ENCODE peak calls at places on chromosome 19, in four cellular contexts. L is AG04450, I is cardiac muscle cell, D is fibroblast of mammary gland. A is an unnamed sample.

GRCh38 chr19:45615795-45616708 is 14.0 kb upstream of the GPR4 start:
- DNase-seq in I (peak; percentile 98), D (peak; percentile 89), L (peak; percentile 23), A (peak; percentile 69)

GRCh38 chr19:17330546-17331253 is 4.0 kb downstream of the ANO8 start:
- DNase-seq in L (no peak), I (no peak), D (no peak), A (no peak)

GRCh38 chr19:16315825-16316505 is 8.7 kb upstream of the KLF2 start:
- DNase-seq in L (peak; percentile 98), I (peak; percentile 48), D (peak; percentile 99), A (peak; percentile 89)

GRCh38 chr19:56927294-56927693 is 86.8 kb upstream of the PEG3 start:
- DNase-seq in D (no peak), I (no peak), L (no peak), A (no peak)

GRCh38 chr19:29614780-29615179 is 8.7 kb downstream of the POP4 start:
- DNase-seq in D (no peak), L (no peak), I (no peak), A (no peak)

GRCh38 chr19:10139952-10140351 is 20.3 kb upstream of the EIF3G start:
- DNase-seq in L (no peak), D (no peak), I (no peak), A (no peak)

GRCh38 chr19:10961073-10961762 is 388 bp downstream of the SMARCA4 start:
- DNase-seq in I (peak; percentile 60), D (no peak), L (no peak), A (no peak)

GRCh38 chr19:8212916-8213315 is 3.7 kb downstream of the CERS4 start:
- DNase-seq in I (no peak), L (no peak), D (no peak), A (no peak)

GRCh38 chr19:28960586-28960985 is 252.4 kb downstream of the UQCRFS1 start:
- DNase-seq in I (no peak), L (no peak), D (no peak), A (no peak)

GRCh38 chr19:36605101-36605838 is at the start of gene ZNF382:
- DNase-seq in D (peak; percentile 61), I (peak; percentile 87), L (peak; percentile 13), A (peak; percentile 32)

GRCh38 chr19:16095071-16095571 is 16.6 kb upstream of the RAB8A start:
- DNase-seq in D (no peak), L (no peak), I (no peak), A (no peak)

GRCh38 chr19:3324405-3324856 is 42.0 kb upstream of the NFIC start:
- DNase-seq in D (peak; percentile 45), I (no peak), L (no peak), A (no peak)

GRCh38 chr19:604355-604754 is 14.7 kb downstream of the HCN2 start:
- DNase-seq in L (no peak), D (no peak), I (no peak), A (no peak)

GRCh38 chr19:28424662-28425430 is 788.1 kb downstream of the UQCRFS1 start:
- DNase-seq in I (no peak), D (no peak), L (no peak), A (no peak)

GRCh38 chr19:8084152-8084551 is 31.6 kb downstream of the CCL25 start:
- DNase-seq in L (no peak), D (no peak), I (no peak), A (no peak)

GRCh38 chr19:13169769-13170168 is 19.6 kb downstream of the IER2 start:
- DNase-seq in L (no peak), I (no peak), D (peak; percentile 80), A (no peak)

GRCh38 chr19:49056101-49056901 is 1.2 kb downstream of the CGB7 start:
- DNase-seq in D (peak; percentile 21), I (peak; percentile 69), L (no peak), A (no peak)

DNA sequence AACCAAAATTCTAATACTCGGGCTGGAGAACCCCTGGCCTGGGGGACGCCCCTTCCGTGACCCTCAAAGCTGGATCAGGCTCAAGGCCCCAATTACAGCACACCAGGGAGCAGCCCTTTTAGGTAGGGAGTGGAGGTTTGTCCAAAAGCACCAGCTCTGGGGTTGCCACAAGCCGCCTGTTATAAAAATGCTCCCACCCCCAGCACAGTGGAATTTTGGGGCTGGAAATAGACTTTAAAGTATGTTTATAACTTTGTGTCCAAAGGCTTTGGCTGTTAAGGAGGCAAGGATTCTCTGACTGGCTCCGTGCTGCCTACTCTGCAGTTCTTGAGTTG is 564 bp upstream of the GMIP start:
- DNase-seq in L (no peak), D (no peak), I (no peak), A (no peak)
- H3K4me3 ChIP-seq in L (peak overlapping the region; percentile 88), D (no peak overlapping the region), I (no peak overlapping the region), A (peak overlapping the region; percentile 92)

GRCh38 chr19:37925212-37925611 is 18.2 kb downstream of the SIPA1L3 start:
- DNase-seq in L (no peak), I (no peak), D (no peak), A (no peak)

GRCh38 chr19:37928527-37929286 is 21.7 kb downstream of the SIPA1L3 start:
- DNase-seq in D (no peak), I (no peak), L (no peak), A (no peak)

GRCh38 chr19:37929512-37929911 is 22.5 kb downstream of the SIPA1L3 start:
- DNase-seq in I (no peak), D (no peak), L (no peak), A (no peak)

GRCh38 chr19:37926255-37926654 is 19.2 kb downstream of the SIPA1L3 start:
- DNase-seq in D (no peak), L (no peak), I (no peak), A (no peak)

GRCh38 chr19:37926711-37927110 is 19.7 kb downstream of the SIPA1L3 start:
- DNase-seq in I (no peak), D (no peak), L (no peak), A (no peak)
- H3K4me3 ChIP-seq in I (no peak overlapping the region), D (no peak overlapping the region), L (no peak overlapping the region), A (no peak overlapping the region)

DNA sequence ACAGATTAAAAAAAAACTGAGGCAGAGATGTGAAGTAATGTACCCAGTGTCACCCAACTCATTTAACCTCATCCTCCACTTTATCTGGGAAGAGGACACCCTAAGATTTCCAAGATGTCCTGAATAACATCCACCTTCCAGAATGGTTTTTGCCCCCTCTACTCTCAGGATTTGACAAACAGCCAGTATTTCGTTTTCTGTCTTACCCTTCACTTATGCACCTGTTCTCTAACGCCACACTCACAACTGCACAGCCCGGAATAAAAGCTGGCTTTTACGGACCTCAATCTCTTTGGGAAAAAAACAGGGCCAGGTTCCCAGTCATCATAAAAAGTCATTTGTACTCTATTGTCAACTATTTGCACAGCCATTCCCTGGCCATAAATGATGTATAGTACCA is 21.2 kb upstream of the CEACAM6 start:
- DNase-seq in D (no peak), I (no peak), L (no peak), A (no peak)
- H3K4me3 ChIP-seq in D (no peak overlapping the region), I (no peak overlapping the region), L (no peak overlapping the region), A (no peak overlapping the region)

DNA sequence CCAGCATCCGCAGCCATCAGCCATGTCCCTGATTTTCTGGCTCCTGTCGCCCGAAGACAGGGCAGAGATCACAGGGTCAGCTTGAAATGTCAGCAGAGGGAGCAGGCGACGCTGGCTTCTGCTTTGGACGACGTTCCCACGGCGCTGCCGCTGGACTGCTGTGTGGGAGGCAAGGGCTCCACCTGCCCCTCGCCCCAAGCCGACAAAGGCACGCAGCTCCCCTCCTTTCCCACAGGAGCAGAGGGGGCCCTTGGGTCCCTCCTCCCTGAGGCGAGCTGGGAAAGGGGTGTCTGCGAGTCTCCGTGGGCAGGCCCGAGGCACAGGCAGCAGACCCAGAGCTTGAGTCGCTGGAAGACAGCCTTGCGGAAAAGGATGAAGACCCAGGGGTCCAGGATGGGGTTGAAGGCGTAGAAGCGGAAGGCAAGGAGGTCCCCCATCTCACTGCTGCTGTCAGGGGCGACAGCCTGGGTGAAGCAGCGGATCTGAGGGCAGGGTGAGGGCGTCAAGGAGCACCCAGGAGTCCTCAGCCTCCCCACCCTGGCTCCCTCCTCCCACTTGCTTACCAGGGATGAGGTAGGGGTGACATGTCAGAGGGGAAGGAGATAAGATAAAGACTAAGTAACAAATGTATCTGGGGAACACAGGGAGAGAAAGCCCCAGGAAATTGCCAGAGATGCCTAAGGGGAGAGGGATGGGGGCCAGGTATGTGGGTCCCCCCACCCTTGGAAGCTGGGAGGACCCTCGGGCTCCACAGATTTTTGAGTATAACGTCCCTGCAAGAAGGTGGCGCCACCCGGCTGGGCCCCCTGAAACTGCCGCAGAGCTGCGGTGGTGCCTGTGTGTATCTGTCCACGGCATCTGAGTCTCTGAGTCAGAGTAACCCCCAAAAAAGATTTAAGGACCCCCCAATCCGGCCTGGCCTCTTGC is 3.4 kb downstream of the PTGIR start:
- DNase-seq in D (no peak), I (no peak), L (no peak), A (no peak)
- H3K4me3 ChIP-seq in D (no peak overlapping the region), I (no peak overlapping the region), L (peak overlapping the region; percentile 43), A (no peak overlapping the region)